ENCODE peak calls at places on chromosomes 5 and 9, in seven cellular contexts. One of them, this sample, is unnamed.

GRCh38 chr5:27815061-27815460 is 776.7 kb upstream of the CDH9 start:
- DNase-seq in SK-N-SH: no peak
- DNase-seq in HCT116: no peak
- DNase-seq in K562: no peak
- DNase-seq in HepG2: no peak
- DNase-seq in GM12878: no peak
- DNase-seq in H1: no peak
- DNase-seq in this sample: no peak

GRCh38 chr9:137945581-137945980 is 68.0 kb downstream of the CACNA1B start:
- DNase-seq in H1: no peak
- DNase-seq in GM12878: no peak
- DNase-seq in HepG2: no peak
- DNase-seq in K562: no peak
- DNase-seq in HCT116: no peak
- DNase-seq in SK-N-SH: no peak
- DNase-seq in this sample: no peak

GRCh38 chr5:31504520-31504919 is 27.4 kb downstream of the DROSHA start:
- DNase-seq in HCT116: no peak
- DNase-seq in H1: no peak
- DNase-seq in K562: no peak
- DNase-seq in GM12878: no peak
- DNase-seq in HepG2: no peak
- DNase-seq in SK-N-SH: no peak
- DNase-seq in this sample: no peak

GRCh38 chr9:89536145-89536574 is 38.2 kb upstream of the SEMA4D start:
- DNase-seq in HCT116: no peak
- DNase-seq in H1: no peak
- DNase-seq in SK-N-SH: no peak
- DNase-seq in HepG2: no peak
- DNase-seq in GM12878: no peak
- DNase-seq in K562: no peak
- DNase-seq in this sample: no peak

GRCh38 chr5:139842321-139842720 is 46.7 kb downstream of the PSD2 start:
- DNase-seq in H1: no peak
- DNase-seq in SK-N-SH: no peak
- DNase-seq in HCT116: no peak
- DNase-seq in K562: no peak
- DNase-seq in HepG2: no peak
- DNase-seq in GM12878: no peak
- DNase-seq in this sample: no peak

GRCh38 chr5:105146867-105147266 is 1584.3 kb upstream of the NUDT12 start:
- DNase-seq in K562: no peak
- DNase-seq in HCT116: no peak
- DNase-seq in H1: no peak
- DNase-seq in SK-N-SH: no peak
- DNase-seq in HepG2: no peak
- DNase-seq in GM12878: no peak
- DNase-seq in this sample: peak

GRCh38 chr5:143641549-143641955 is 170.4 kb upstream of the HMHB1 start:
- DNase-seq in SK-N-SH: no peak
- DNase-seq in K562: no peak
- DNase-seq in H1: no peak
- DNase-seq in GM12878: peak
- DNase-seq in HCT116: no peak
- DNase-seq in HepG2: no peak
- DNase-seq in this sample: no peak

GRCh38 chr5:89191374-89191773 is 308.4 kb upstream of the MEF2C start:
- DNase-seq in HepG2: no peak
- DNase-seq in H1: no peak
- DNase-seq in K562: no peak
- DNase-seq in HCT116: no peak
- DNase-seq in GM12878: no peak
- DNase-seq in SK-N-SH: no peak
- DNase-seq in this sample: no peak

GRCh38 chr5:134046801-134047707 is 42.3 kb upstream of the VDAC1 start:
- DNase-seq in GM12878: no peak
- DNase-seq in K562: no peak
- DNase-seq in SK-N-SH: no peak
- DNase-seq in HCT116: no peak
- DNase-seq in H1: no peak
- DNase-seq in HepG2: peak
- DNase-seq in this sample: no peak

GRCh38 chr9:11933926-11934325 is 759.3 kb upstream of the TYRP1 start:
- DNase-seq in HCT116: no peak
- DNase-seq in SK-N-SH: no peak
- DNase-seq in H1: no peak
- DNase-seq in GM12878: no peak
- DNase-seq in HepG2: no peak
- DNase-seq in K562: no peak
- DNase-seq in this sample: no peak

GRCh38 chr5:164302533-164303235 is 797.3 kb downstream of the MAT2B start:
- DNase-seq in HepG2: no peak
- DNase-seq in K562: no peak
- DNase-seq in H1: no peak
- DNase-seq in HCT116: no peak
- DNase-seq in SK-N-SH: no peak
- DNase-seq in GM12878: no peak
- DNase-seq in this sample: no peak

GRCh38 chr9:112091805-112092204 is 83.3 kb downstream of the SUSD1 start:
- DNase-seq in SK-N-SH: no peak
- DNase-seq in GM12878: no peak
- DNase-seq in HepG2: no peak
- DNase-seq in H1: no peak
- DNase-seq in HCT116: no peak
- DNase-seq in K562: no peak
- DNase-seq in this sample: peak

GRCh38 chr5:32100230-32100629 is 73.9 kb downstream of the GOLPH3 start:
- DNase-seq in SK-N-SH: peak
- DNase-seq in GM12878: no peak
- DNase-seq in HepG2: no peak
- DNase-seq in HCT116: no peak
- DNase-seq in H1: peak
- DNase-seq in K562: no peak
- DNase-seq in this sample: no peak

GRCh38 chr5:61394078-61394701 is 62.1 kb downstream of the ZSWIM6 start:
- DNase-seq in H1: no peak
- DNase-seq in HepG2: no peak
- DNase-seq in GM12878: no peak
- DNase-seq in SK-N-SH: no peak
- DNase-seq in HCT116: no peak
- DNase-seq in K562: no peak
- DNase-seq in this sample: no peak
- TF ChIP-seq JUND in H1: no peak
- TF ChIP-seq JUND in HepG2: no peak
- TF ChIP-seq JUND in GM12878: no peak
- TF ChIP-seq JUND in SK-N-SH: peak
- TF ChIP-seq JUND in HCT116: no peak
- TF ChIP-seq JUND in K562: no peak
- TF ChIP-seq JUND in this sample: no peak

DNA sequence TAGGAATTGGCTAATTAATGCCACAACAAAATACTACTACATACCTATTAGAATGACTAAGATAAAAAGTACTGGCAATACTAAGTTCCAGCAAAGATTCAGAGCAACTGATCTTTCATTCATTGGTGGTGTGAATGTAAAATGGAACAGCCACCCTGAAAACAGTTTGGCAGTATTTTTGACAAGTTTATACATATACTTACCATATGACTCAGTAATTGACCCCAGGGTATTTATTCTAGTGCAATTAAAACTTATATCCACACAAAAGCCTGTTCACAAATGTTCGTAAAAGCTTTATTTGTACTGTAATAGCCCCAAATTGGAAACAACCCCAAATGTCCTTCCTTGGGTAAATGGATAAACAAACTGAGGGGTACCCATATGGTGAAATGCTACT is 270.8 kb upstream of the ACTBL2 start:
- DNase-seq in K562: no peak
- DNase-seq in HCT116: no peak
- DNase-seq in GM12878: no peak
- DNase-seq in H1: no peak
- DNase-seq in HepG2: no peak
- DNase-seq in SK-N-SH: no peak
- DNase-seq in this sample: peak
- TF ChIP-seq JUND in K562: no peak
- TF ChIP-seq JUND in HCT116: no peak
- TF ChIP-seq JUND in GM12878: no peak
- TF ChIP-seq JUND in H1: no peak
- TF ChIP-seq JUND in HepG2: no peak
- TF ChIP-seq JUND in SK-N-SH: no peak
- TF ChIP-seq JUND in this sample: no peak

GRCh38 chr5:170159101-170159698 is 53.5 kb downstream of the FOXI1 start:
- DNase-seq in HepG2: no peak
- DNase-seq in HCT116: no peak
- DNase-seq in SK-N-SH: no peak
- DNase-seq in K562: no peak
- DNase-seq in GM12878: no peak
- DNase-seq in H1: no peak
- DNase-seq in this sample: no peak
- TF ChIP-seq JUND in HepG2: no peak
- TF ChIP-seq JUND in HCT116: no peak
- TF ChIP-seq JUND in SK-N-SH: no peak
- TF ChIP-seq JUND in K562: no peak
- TF ChIP-seq JUND in GM12878: no peak
- TF ChIP-seq JUND in H1: no peak
- TF ChIP-seq JUND in this sample: no peak

GRCh38 chr5:76625087-76625860 is 2.1 kb upstream of the F2RL2 start:
- DNase-seq in SK-N-SH: no peak
- DNase-seq in HCT116: no peak
- DNase-seq in H1: no peak
- DNase-seq in HepG2: no peak
- DNase-seq in GM12878: no peak
- DNase-seq in K562: no peak
- DNase-seq in this sample: no peak
- TF ChIP-seq JUND in SK-N-SH: no peak
- TF ChIP-seq JUND in HCT116: no peak
- TF ChIP-seq JUND in H1: no peak
- TF ChIP-seq JUND in HepG2: no peak
- TF ChIP-seq JUND in GM12878: no peak
- TF ChIP-seq JUND in K562: no peak
- TF ChIP-seq JUND in this sample: no peak

GRCh38 chr5:168390491-168390890 is 95.8 kb upstream of the RARS1 start:
- DNase-seq in H1: no peak
- DNase-seq in K562: no peak
- DNase-seq in GM12878: no peak
- DNase-seq in HepG2: no peak
- DNase-seq in HCT116: no peak
- DNase-seq in SK-N-SH: no peak
- DNase-seq in this sample: no peak

GRCh38 chr5:168393773-168394172 is 92.5 kb upstream of the RARS1 start:
- DNase-seq in SK-N-SH: no peak
- DNase-seq in HepG2: peak
- DNase-seq in K562: no peak
- DNase-seq in GM12878: no peak
- DNase-seq in H1: no peak
- DNase-seq in HCT116: no peak
- DNase-seq in this sample: no peak
- TF ChIP-seq JUND in SK-N-SH: no peak
- TF ChIP-seq JUND in HepG2: no peak
- TF ChIP-seq JUND in K562: no peak
- TF ChIP-seq JUND in GM12878: no peak
- TF ChIP-seq JUND in H1: no peak
- TF ChIP-seq JUND in HCT116: no peak
- TF ChIP-seq JUND in this sample: no peak

GRCh38 chr5:73305386-73305785 is 132.4 kb downstream of the TMEM174 start:
- DNase-seq in K562: no peak
- DNase-seq in H1: no peak
- DNase-seq in HepG2: no peak
- DNase-seq in SK-N-SH: no peak
- DNase-seq in GM12878: no peak
- DNase-seq in HCT116: no peak
- DNase-seq in this sample: no peak
- TF ChIP-seq JUND in K562: no peak
- TF ChIP-seq JUND in H1: no peak
- TF ChIP-seq JUND in HepG2: no peak
- TF ChIP-seq JUND in SK-N-SH: no peak
- TF ChIP-seq JUND in GM12878: no peak
- TF ChIP-seq JUND in HCT116: no peak
- TF ChIP-seq JUND in this sample: no peak